ENCODE peak calls at places on chromosomes 7 and 10, in eight cellular contexts. W, A, P, G, M, I, N and O are unnamed samples.
A peak's percentile ranks its signal among the peaks of the same experiment; 100 is the strongest.

GRCh38 chr7:86961686-86962085 is 97.8 kb downstream of the ELAPOR2 start:
- DNase-seq in A (no peak), P (no peak), M (no peak), W (no peak), I (no peak), N (peak; percentile 25), G (no peak), O (no peak)

GRCh38 chr10:61262486-61263261 is 190.5 kb downstream of the TMEM26 start:
- DNase-seq in N (peak; percentile 82), P (no peak), M (no peak), A (no peak), I (no peak), G (no peak), W (no peak), O (no peak)

GRCh38 chr7:13742126-13742525 is 247.3 kb downstream of the ETV1 start:
- DNase-seq in I (no peak), A (peak; percentile 44), G (no peak), P (peak; percentile 75), W (no peak), N (peak; percentile 81), M (no peak), O (no peak)

GRCh38 chr7:33680682-33681081 is 224.7 kb upstream of the BMPER start:
- DNase-seq in A (no peak), N (no peak), I (no peak), P (no peak), M (no peak), W (no peak), G (no peak), O (no peak)

GRCh38 chr7:2971914-2972530 is 71.6 kb downstream of the CARD11 start:
- DNase-seq in A (no peak), G (no peak), W (no peak), M (no peak), N (no peak), P (no peak), I (no peak), O (no peak)

GRCh38 chr10:94076325-94076841 is 82.7 kb downstream of the PLCE1 start:
- DNase-seq in P (peak; percentile 80), W (no peak), N (peak; percentile 83), A (no peak), I (no peak), M (no peak), G (no peak), O (no peak)

GRCh38 chr10:7053195-7053594 is 357.6 kb downstream of the SFMBT2 start:
- DNase-seq in I (no peak), P (no peak), N (no peak), M (no peak), A (no peak), W (no peak), G (no peak), O (no peak)

GRCh38 chr7:30212720-30213119 is 71.7 kb upstream of the ZNRF2 start:
- DNase-seq in P (no peak), M (no peak), I (no peak), W (no peak), N (no peak), G (no peak), A (no peak), O (no peak)

GRCh38 chr7:16650266-16650665 is 4.3 kb downstream of the BZW2 start:
- DNase-seq in A (no peak), N (no peak), W (no peak), I (no peak), M (no peak), G (no peak), P (no peak), O (no peak)

GRCh38 chr7:57215423-57215822 is 83.2 kb upstream of the ZNF479 start:
- DNase-seq in W (no peak), G (peak; percentile 48), P (no peak), I (no peak), M (no peak), N (no peak), A (no peak), O (no peak)

GRCh38 chr10:77497748-77498147 is 139.9 kb downstream of the KCNMA1 start:
- DNase-seq in G (no peak), P (no peak), W (no peak), N (no peak), M (no peak), A (no peak), I (no peak), O (no peak)

GRCh38 chr7:156491435-156491834 is 149.1 kb upstream of the RNF32 start:
- DNase-seq in A (no peak), W (no peak), I (no peak), G (no peak), M (no peak), P (no peak), N (no peak), O (no peak)

GRCh38 chr7:131431289-131431688 is 103.6 kb downstream of the MKLN1 start:
- DNase-seq in G (no peak), N (peak; percentile 74), P (peak; percentile 71), I (peak; percentile 55), W (peak; percentile 53), A (peak; percentile 96), M (no peak), O (peak; percentile 9)

GRCh38 chr7:124031919-124032318 is 948 bp downstream of the TMEM229A start:
- DNase-seq in A (no peak), W (no peak), I (no peak), N (no peak), M (no peak), P (no peak), G (peak; percentile 37), O (no peak)

GRCh38 chr10:111211756-111212155 is 134.9 kb downstream of the ADRA2A start:
- DNase-seq in A (peak; percentile 15), G (no peak), W (no peak), M (no peak), I (no peak), P (no peak), N (peak; percentile 84), O (no peak)

GRCh38 chr10:88946965-88947590 is 5.5 kb downstream of the ACTA2 start:
- DNase-seq in A (no peak), I (no peak), P (no peak), M (no peak), G (no peak), W (no peak), N (no peak), O (no peak)

GRCh38 chr10:88944813-88945212 is 7.8 kb downstream of the ACTA2 start:
- DNase-seq in G (no peak), M (no peak), I (no peak), W (no peak), P (no peak), N (no peak), A (no peak), O (no peak)

GRCh38 chr10:88946200-88946599 is 6.4 kb downstream of the ACTA2 start:
- DNase-seq in A (no peak), P (no peak), N (no peak), W (no peak), G (no peak), M (no peak), I (no peak), O (no peak)

GRCh38 chr10:88941026-88941425 is 11.5 kb downstream of the ACTA2 start:
- DNase-seq in M (no peak), G (no peak), I (no peak), P (no peak), W (no peak), A (no peak), N (no peak), O (no peak)

DNA sequence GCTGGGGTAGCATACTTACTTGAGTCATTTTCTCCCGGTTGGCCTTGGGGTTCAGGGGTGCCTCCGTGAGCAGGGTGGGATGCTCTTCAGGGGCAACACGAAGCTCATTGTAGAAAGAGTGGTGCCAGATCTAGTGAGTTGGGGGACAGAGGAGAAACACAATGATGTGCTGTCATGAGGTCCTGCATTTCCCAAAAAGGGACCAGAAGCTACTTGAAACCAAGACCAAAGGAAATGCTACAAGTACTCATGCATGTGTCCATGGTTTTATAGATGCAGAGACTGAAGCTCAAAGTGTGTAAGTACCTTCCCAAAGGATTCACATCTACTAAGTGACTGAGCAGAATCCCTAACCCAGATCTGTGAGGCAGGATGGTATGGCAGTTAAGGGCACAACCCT is 8.8 kb downstream of the ACTA2 start:
- DNase-seq in W (no peak), I (no peak), P (no peak), A (no peak), M (no peak), G (no peak), N (no peak), O (no peak)
- H3K27ac ChIP-seq in W (no peak overlapping the region), I (peak overlapping the region; percentile 12), P (no peak overlapping the region), A (no peak overlapping the region), M (peak overlapping the region; percentile 25), G (no peak overlapping the region), N (no peak overlapping the region), O (peak overlapping the region; percentile 47)

GRCh38 chr7:39595102-39595620 is 28.2 kb upstream of the RALA start:
- DNase-seq in W (no peak), P (peak; percentile 72), M (no peak), I (no peak), A (no peak), G (no peak), N (no peak), O (no peak)

GRCh38 chr7:39588401-39588800 is 22.2 kb downstream of the YAE1 start:
- DNase-seq in A (no peak), N (no peak), M (no peak), I (no peak), P (no peak), G (no peak), W (no peak), O (no peak)

GRCh38 chr7:39587393-39587792 is 21.2 kb downstream of the YAE1 start:
- DNase-seq in P (no peak), A (peak; percentile 55), M (no peak), G (no peak), N (peak; percentile 67), W (no peak), I (no peak), O (no peak)

GRCh38 chr7:39589323-39590111 is 23.3 kb downstream of the YAE1 start:
- DNase-seq in N (peak; percentile 87), G (no peak), A (peak; percentile 95), M (no peak), W (no peak), P (peak; percentile 90), I (no peak), O (no peak)

DNA sequence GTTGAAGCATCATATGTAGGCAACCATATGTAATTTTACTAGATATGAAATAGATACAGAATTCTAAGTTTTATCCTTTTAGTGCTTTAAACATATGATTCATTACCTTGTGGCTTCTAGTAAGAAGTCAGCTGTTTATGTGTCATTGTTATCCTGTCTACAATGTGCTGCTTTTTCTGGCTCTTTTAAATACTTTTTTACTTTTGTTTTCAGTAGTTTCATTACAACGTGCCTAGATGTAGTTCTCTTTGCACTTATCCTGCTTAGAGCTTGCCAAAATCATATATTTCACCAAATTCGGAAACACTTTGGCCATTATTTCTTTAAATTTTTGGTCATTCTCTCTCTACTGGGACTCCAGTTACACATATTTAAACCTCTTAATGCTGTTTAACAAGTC is 26.4 kb downstream of the YAE1 start:
- DNase-seq in M (no peak), G (no peak), A (peak; percentile 69), I (no peak), P (peak; percentile 65), W (no peak), N (peak; percentile 88), O (no peak)
- H3K4me3 ChIP-seq in M (no peak overlapping the region), G (no peak overlapping the region), A (no peak overlapping the region), I (no peak overlapping the region), P (no peak overlapping the region), W (no peak overlapping the region), N (peak overlapping the region; percentile 65), O (no peak overlapping the region)

GRCh38 chr10:75773139-75773801 is 341.8 kb downstream of the LRMDA start:
- DNase-seq in A (no peak), G (no peak), N (peak; percentile 85), I (peak; percentile 38), M (no peak), W (no peak), P (peak; percentile 80), O (no peak)
- H3K27ac ChIP-seq in A (no peak overlapping the region), G (no peak overlapping the region), N (peak overlapping the region; percentile 81), I (peak overlapping the region; percentile 48), M (peak overlapping the region; percentile 81), W (peak overlapping the region; percentile 31), P (no peak overlapping the region), O (no peak overlapping the region)

GRCh38 chr7:37921340-37921805 is 933 bp downstream of the EPDR1 start:
- DNase-seq in N (peak; percentile 13), M (no peak), G (peak; percentile 63), I (no peak), A (no peak), W (no peak), P (peak; percentile 48), O (no peak)
- H3K4me3 ChIP-seq in N (peak overlapping the region; percentile 61), M (peak overlapping the region; percentile 60), G (peak overlapping the region; percentile 57), I (peak overlapping the region; percentile 62), A (peak overlapping the region; percentile 29), W (peak overlapping the region; percentile 33), P (peak overlapping the region; percentile 55), O (peak overlapping the region; percentile 79)